ENCODE peak calls at places on chromosomes 3 and 15, in six cellular contexts. O, S, L, K, W and B are unnamed samples.

GRCh38 chr15:67543348-67543718 is 830 bp downstream of the MAP2K5 start:
- DNase-seq in O (peak), S (peak), L (no peak), K (peak), W (peak), B (no peak)

GRCh38 chr3:102129774-102130608 is 280.7 kb downstream of the NFKBIZ start:
- DNase-seq in O (no peak), S (peak), L (peak), K (no peak), W (no peak), B (no peak)

GRCh38 chr15:48559270-48559669 is 86.2 kb downstream of the FBN1 start:
- DNase-seq in O (no peak), S (no peak), L (peak), K (peak), W (no peak), B (no peak)

GRCh38 chr3:194056731-194057415 is 79.1 kb upstream of the HES1 start:
- DNase-seq in O (no peak), S (no peak), L (no peak), K (no peak), W (no peak), B (no peak)

GRCh38 chr3:42900731-42901420 is 5.1 kb upstream of the ZNF662 start:
- DNase-seq in O (no peak), S (no peak), L (no peak), K (no peak), W (no peak), B (no peak)

GRCh38 chr3:128016502-128016901 is 35.7 kb upstream of the SEC61A1 start:
- DNase-seq in O (no peak), S (no peak), L (no peak), K (no peak), W (no peak), B (no peak)

GRCh38 chr3:180601688-180602666 is at the start of gene TTC14:
- DNase-seq in O (peak), S (peak), L (peak), K (peak), W (peak), B (peak)

GRCh38 chr3:62554264-62554799 is 181.0 kb upstream of the FEZF2 start:
- DNase-seq in O (no peak), S (no peak), L (no peak), K (no peak), W (no peak), B (no peak)

GRCh38 chr3:1404270-1404669 is 311.4 kb downstream of the CNTN6 start:
- DNase-seq in O (no peak), S (peak), L (no peak), K (no peak), W (no peak), B (no peak)

GRCh38 chr3:170636609-170637008 is 50.7 kb upstream of the SLC7A14 start:
- DNase-seq in O (no peak), S (no peak), L (no peak), K (no peak), W (no peak), B (no peak)
- TF ChIP-seq POLR2A in O (no peak), S (no peak), L (no peak), K (no peak), W (no peak), B (no peak)

DNA sequence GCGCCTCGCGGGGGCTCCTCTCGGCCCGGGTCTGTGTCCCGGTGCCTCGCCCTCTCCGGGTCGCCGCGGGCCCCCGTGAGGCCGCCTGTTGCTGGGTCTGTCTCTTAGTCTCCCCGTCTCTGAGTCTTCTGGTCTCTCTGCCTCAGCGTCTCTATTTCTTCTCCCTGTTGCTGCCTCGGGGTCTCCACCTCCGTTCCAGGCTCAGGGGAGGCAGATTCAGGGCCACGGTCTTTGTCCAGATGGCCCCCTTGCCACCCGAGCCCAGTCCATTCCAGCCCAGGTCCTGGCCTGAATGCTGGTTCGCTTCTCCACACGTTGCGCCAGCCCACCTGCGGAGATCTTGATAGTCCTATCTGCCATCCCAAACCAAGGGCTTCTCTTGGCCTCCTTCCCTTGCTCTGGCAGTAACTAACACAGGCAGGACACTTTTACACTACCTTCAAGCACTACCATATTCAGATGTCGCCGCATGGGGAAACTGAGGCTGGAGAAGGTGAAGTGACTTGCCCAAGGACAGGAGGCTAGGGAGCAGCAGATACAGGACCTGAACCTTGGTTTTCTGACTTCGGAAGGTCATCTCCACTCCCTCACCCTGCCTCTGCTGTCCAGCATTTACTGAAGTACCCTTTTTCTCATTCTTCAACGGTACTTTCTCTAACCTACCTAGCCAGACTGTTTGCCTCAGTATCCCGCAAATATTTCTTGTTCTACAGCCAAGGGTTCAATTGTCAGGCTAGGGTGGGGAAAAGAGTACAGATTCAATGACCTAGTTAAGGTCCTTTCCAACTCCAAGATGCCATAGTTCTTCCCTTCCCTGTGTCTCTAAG is 616 bp upstream of the IGDCC4 start:
- DNase-seq in O (no peak), S (no peak), L (no peak), K (no peak), W (no peak), B (no peak)
- H3K4me3 ChIP-seq in O (peak), S (no peak), L (peak), K (peak), W (no peak), B (peak)

GRCh38 chr3:30632065-30632464 is 25.7 kb downstream of the TGFBR2 start:
- DNase-seq in O (no peak), S (no peak), L (no peak), K (no peak), W (no peak), B (no peak)

GRCh38 chr3:30631237-30631961 is 25.0 kb downstream of the TGFBR2 start:
- DNase-seq in O (no peak), S (no peak), L (no peak), K (no peak), W (no peak), B (no peak)

GRCh38 chr3:30630238-30631030 is 24.0 kb downstream of the TGFBR2 start:
- DNase-seq in O (no peak), S (no peak), L (no peak), K (no peak), W (no peak), B (no peak)

GRCh38 chr3:30633718-30634117 is 27.3 kb downstream of the TGFBR2 start:
- DNase-seq in O (no peak), S (no peak), L (no peak), K (no peak), W (no peak), B (no peak)

GRCh38 chr3:30632521-30632920 is 26.1 kb downstream of the TGFBR2 start:
- DNase-seq in O (no peak), S (no peak), L (no peak), K (no peak), W (no peak), B (no peak)
- H3K27ac ChIP-seq in O (peak), S (no peak), L (no peak), K (no peak), W (no peak), B (peak)

GRCh38 chr15:41621200-41622193 is 38.7 kb upstream of the MGA start:
- DNase-seq in O (peak), S (peak), L (peak), K (peak), W (peak), B (peak)
- TF ChIP-seq POLR2A in O (no peak), S (peak), L (no peak), K (peak), W (no peak), B (no peak)

GRCh38 chr3:146498002-146498736 is 28.8 kb upstream of the PLSCR2 start:
- DNase-seq in O (no peak), S (no peak), L (no peak), K (no peak), W (no peak), B (no peak)
- H3K4me3 ChIP-seq in O (no peak), S (no peak), L (no peak), K (no peak), W (no peak), B (no peak)

DNA sequence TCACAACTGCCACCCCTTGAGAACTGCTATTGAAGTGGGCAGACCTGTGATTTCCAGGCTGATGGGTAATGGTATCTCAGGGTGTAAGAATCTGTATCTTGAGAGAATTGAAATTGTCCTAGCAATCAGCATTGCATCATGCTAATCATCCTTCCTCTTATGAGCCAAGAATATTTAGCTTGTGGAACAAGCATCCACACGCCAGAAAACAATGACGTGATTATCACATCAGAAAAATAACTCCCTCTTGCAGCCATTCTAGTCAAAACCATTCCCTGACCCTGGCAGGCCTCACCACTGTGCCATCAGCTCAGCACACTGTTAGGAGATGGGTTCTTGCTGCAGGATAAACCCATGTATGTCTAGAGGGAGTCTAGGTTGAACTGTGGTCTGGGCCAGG is 6.7 kb downstream of the BCL2L10 start:
- DNase-seq in O (no peak), S (no peak), L (no peak), K (no peak), W (no peak), B (no peak)
- H3K27ac ChIP-seq in O (no peak), S (no peak), L (no peak), K (no peak), W (no peak), B (no peak)

GRCh38 chr3:151082880-151083838 is 2.3 kb upstream of the MED12L start:
- DNase-seq in O (no peak), S (no peak), L (no peak), K (no peak), W (no peak), B (no peak)
- TF ChIP-seq POLR2A in O (no peak), S (no peak), L (no peak), K (no peak), W (no peak), B (no peak)

DNA sequence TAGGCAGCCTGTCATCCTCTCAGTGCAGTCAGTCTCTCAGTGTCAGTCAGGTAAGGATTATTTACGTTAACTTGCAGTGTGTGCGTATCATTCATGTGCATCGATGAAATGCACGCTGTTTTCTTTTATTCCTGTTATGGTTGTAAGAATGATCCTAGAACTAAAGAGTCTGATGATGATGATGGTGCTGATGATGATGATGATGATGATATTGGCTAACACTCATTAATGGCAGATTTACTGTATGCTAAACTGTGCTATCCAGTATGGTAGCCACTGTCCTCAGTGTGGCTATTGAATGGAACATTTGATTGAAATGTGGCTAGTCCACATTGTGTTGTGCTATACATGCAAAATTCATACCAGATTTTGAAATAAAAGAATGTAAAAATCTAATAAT is 39.4 kb downstream of the FANCI start:
- DNase-seq in O (no peak), S (no peak), L (no peak), K (no peak), W (no peak), B (no peak)
- H3K4me3 ChIP-seq in O (no peak), S (no peak), L (no peak), K (no peak), W (no peak), B (no peak)